ENCODE peak calls at places on chromosomes 3 and 15, in ten cellular contexts. H is astrocyte, U is neural progenitor cell, A is cardiac fibroblast, B is left ventricle myocardium inferior, Z is fibroblast of mammary gland, X is pancreas, N is body of pancreas, P is hepatocyte, G is BJ. V is an unnamed sample.

GRCh38 chr15:38612159-38612863 is 47.7 kb upstream of the RASGRP1 start:
- DNase-seq in H (no peak), U (no peak), A (no peak), B (no peak), Z (no peak), X (no peak), N (no peak), P (no peak), G (no peak), V (no peak)

GRCh38 chr3:113697192-113698090 is 999 bp upstream of the USF3 start:
- DNase-seq in H (no peak), U (peak), A (peak), B (no peak), Z (no peak), X (peak), N (peak), P (peak), G (no peak), V (no peak)

GRCh38 chr3:61066800-61067199 is 184.5 kb downstream of the FHIT start:
- DNase-seq in H (no peak), U (no peak), A (no peak), B (no peak), Z (no peak), X (no peak), N (no peak), P (no peak), G (no peak), V (no peak)

GRCh38 chr3:56422316-56422715 is 46.0 kb downstream of the ERC2 start:
- DNase-seq in H (no peak), U (no peak), A (no peak), B (no peak), Z (no peak), X (no peak), N (no peak), P (no peak), G (no peak), V (no peak)

GRCh38 chr15:73989001-73989798 is 2.9 kb downstream of the STOML1 start:
- DNase-seq in H (peak), U (no peak), A (peak), B (no peak), Z (peak), X (no peak), N (no peak), P (peak), G (no peak), V (no peak)

GRCh38 chr3:170419301-170420087 is 826 bp downstream of the CLDN11 start:
- DNase-seq in H (peak), U (peak), A (peak), B (no peak), Z (peak), X (no peak), N (no peak), P (peak), G (no peak), V (no peak)

GRCh38 chr3:169857811-169858210 is 11.9 kb downstream of the LRRC31 start:
- DNase-seq in H (no peak), U (no peak), A (no peak), B (no peak), Z (no peak), X (no peak), N (no peak), P (no peak), G (no peak), V (no peak)

GRCh38 chr15:71199384-71200351 is 84.4 kb downstream of the THSD4 start:
- DNase-seq in H (peak), U (no peak), A (no peak), B (no peak), Z (no peak), X (no peak), N (no peak), P (no peak), G (no peak), V (no peak)

GRCh38 chr3:29283297-29283681 is 2.4 kb downstream of the RBMS3 start:
- DNase-seq in H (peak), U (no peak), A (no peak), B (no peak), Z (no peak), X (no peak), N (no peak), P (no peak), G (no peak), V (no peak)

GRCh38 chr3:129348734-129349133 is 70.1 kb downstream of the HMCES start:
- DNase-seq in H (no peak), U (no peak), A (no peak), B (no peak), Z (no peak), X (no peak), N (no peak), P (no peak), G (no peak), V (no peak)

GRCh38 chr3:12221663-12222062 is 63.0 kb upstream of the TIMP4 start:
- DNase-seq in H (no peak), U (no peak), A (no peak), B (no peak), Z (no peak), X (no peak), N (no peak), P (peak), G (no peak), V (no peak)

GRCh38 chr3:159418571-159419526 is 569.8 kb upstream of the IL12A start:
- DNase-seq in H (peak), U (no peak), A (peak), B (no peak), Z (peak), X (no peak), N (no peak), P (peak), G (peak), V (no peak)

GRCh38 chr3:146160964-146161724 is at the start of gene PLOD2:
- DNase-seq in H (peak), U (peak), A (peak), B (peak), Z (peak), X (peak), N (peak), P (peak), G (peak), V (peak)

GRCh38 chr15:67782592-67782991 is 42.7 kb upstream of the SKOR1 start:
- DNase-seq in H (no peak), U (peak), A (no peak), B (no peak), Z (no peak), X (no peak), N (no peak), P (no peak), G (no peak), V (no peak)

GRCh38 chr3:53939081-53939582 is 47.5 kb upstream of the SELENOK start:
- DNase-seq in H (no peak), U (peak), A (no peak), B (no peak), Z (no peak), X (no peak), N (no peak), P (no peak), G (no peak), V (no peak)

GRCh38 chr15:83449928-83450501 is 2.9 kb downstream of the SH3GL3 start:
- DNase-seq in H (no peak), U (no peak), A (peak), B (no peak), Z (peak), X (no peak), N (no peak), P (no peak), G (no peak), V (no peak)

GRCh38 chr3:188178293-188178950 is 24.5 kb downstream of the LPP start:
- DNase-seq in H (no peak), U (no peak), A (no peak), B (no peak), Z (no peak), X (no peak), N (no peak), P (no peak), G (no peak), V (no peak)

GRCh38 chr3:69406156-69406555 is 20.3 kb upstream of the FRMD4B start:
- DNase-seq in H (peak), U (no peak), A (peak), B (peak), Z (peak), X (no peak), N (peak), P (no peak), G (no peak), V (peak)

GRCh38 chr3:32569540-32570425 is 875 bp downstream of the DYNC1LI1 start:
- DNase-seq in H (no peak), U (peak), A (peak), B (peak), Z (peak), X (peak), N (peak), P (peak), G (no peak), V (no peak)

GRCh38 chr3:150140614-150141321 is 170.1 kb upstream of the PFN2 start:
- DNase-seq in H (no peak), U (no peak), A (no peak), B (no peak), Z (no peak), X (no peak), N (peak), P (no peak), G (no peak), V (no peak)

GRCh38 chr15:63524316-63525015 is 20.1 kb downstream of the USP3 start:
- DNase-seq in H (no peak), U (no peak), A (no peak), B (no peak), Z (no peak), X (no peak), N (no peak), P (no peak), G (no peak), V (no peak)

GRCh38 chr3:132543016-132543739 is 53.9 kb upstream of the ACKR4 start:
- DNase-seq in H (peak), U (no peak), A (peak), B (no peak), Z (peak), X (no peak), N (no peak), P (peak), G (peak), V (peak)

GRCh38 chr3:153165211-153165815 is 3.3 kb downstream of the RAP2B start:
- DNase-seq in H (no peak), U (no peak), A (peak), B (no peak), Z (peak), X (no peak), N (no peak), P (no peak), G (no peak), V (no peak)

GRCh38 chr15:45377630-45378148 is 655 bp downstream of the GATM start:
- DNase-seq in H (no peak), U (peak), A (no peak), B (peak), Z (no peak), X (peak), N (peak), P (peak), G (no peak), V (no peak)

GRCh38 chr15:70196314-70197291 is 98.9 kb upstream of the TLE3 start:
- DNase-seq in H (peak), U (peak), A (peak), B (no peak), Z (peak), X (peak), N (peak), P (peak), G (peak), V (peak)

GRCh38 chr3:33883538-33884203 is 85.2 kb downstream of the PDCD6IP start:
- DNase-seq in H (no peak), U (peak), A (peak), B (no peak), Z (peak), X (no peak), N (peak), P (peak), G (no peak), V (no peak)

GRCh38 chr15:76328962-76329361 is 7.6 kb upstream of the ISL2 start:
- DNase-seq in H (no peak), U (no peak), A (peak), B (no peak), Z (peak), X (no peak), N (no peak), P (no peak), G (no peak), V (no peak)

GRCh38 chr3:146928421-146929059 is 323.4 kb upstream of the PLSCR5 start:
- DNase-seq in H (no peak), U (no peak), A (no peak), B (no peak), Z (no peak), X (no peak), N (no peak), P (no peak), G (no peak), V (no peak)

GRCh38 chr3:55897573-55898224 is 410.6 kb upstream of the WNT5A start:
- DNase-seq in H (no peak), U (peak), A (no peak), B (no peak), Z (peak), X (no peak), N (peak), P (peak), G (no peak), V (no peak)

GRCh38 chr15:23645379-23646164 is 2.1 kb downstream of the MAGEL2 start:
- DNase-seq in H (no peak), U (peak), A (no peak), B (no peak), Z (no peak), X (no peak), N (peak), P (peak), G (no peak), V (no peak)

GRCh38 chr15:66591322-66591862 is 25.6 kb upstream of the LCTL start:
- DNase-seq in H (no peak), U (no peak), A (no peak), B (no peak), Z (no peak), X (no peak), N (no peak), P (no peak), G (no peak), V (no peak)

GRCh38 chr3:87318609-87319008 is 42.2 kb upstream of the POU1F1 start:
- DNase-seq in H (peak), U (no peak), A (peak), B (no peak), Z (no peak), X (no peak), N (no peak), P (no peak), G (no peak), V (peak)

GRCh38 chr3:154177406-154177805 is 56.2 kb downstream of the ARHGEF26 start:
- DNase-seq in H (no peak), U (peak), A (no peak), B (no peak), Z (no peak), X (no peak), N (no peak), P (no peak), G (no peak), V (no peak)

GRCh38 chr3:9224490-9224889 is 25.0 kb downstream of the SRGAP3 start:
- DNase-seq in H (peak), U (no peak), A (no peak), B (no peak), Z (peak), X (no peak), N (no peak), P (no peak), G (no peak), V (no peak)

GRCh38 chr3:21174461-21174860 is 576.5 kb downstream of the ZNF385D start:
- DNase-seq in H (peak), U (no peak), A (peak), B (no peak), Z (peak), X (no peak), N (no peak), P (no peak), G (peak), V (peak)

GRCh38 chr3:187042874-187043458 is 96.3 kb downstream of the RPL39L start:
- DNase-seq in H (no peak), U (no peak), A (no peak), B (no peak), Z (no peak), X (no peak), N (no peak), P (no peak), G (no peak), V (no peak)

GRCh38 chr15:90580946-90581345 is 51.2 kb downstream of the CRTC3 start:
- DNase-seq in H (no peak), U (no peak), A (no peak), B (no peak), Z (no peak), X (no peak), N (no peak), P (no peak), G (no peak), V (no peak)

DNA sequence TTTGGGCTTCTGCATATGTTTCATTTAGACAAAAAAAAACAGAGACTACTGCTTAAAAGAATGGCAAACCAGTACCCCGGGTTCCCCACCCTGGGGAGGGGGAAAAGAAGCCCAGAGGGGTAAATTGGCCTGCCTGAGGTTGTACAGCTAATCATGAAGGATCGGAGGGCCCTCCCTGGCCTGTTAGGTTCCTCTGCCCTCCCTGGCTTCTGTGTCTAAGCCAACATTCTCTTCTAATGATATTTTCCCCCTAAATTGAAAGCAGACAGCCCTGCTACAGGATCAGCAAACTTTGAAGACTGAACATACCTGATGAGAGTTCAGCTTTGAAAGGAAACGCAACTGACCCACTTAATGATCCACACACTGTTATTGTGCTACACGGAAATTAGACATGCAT is 2.5 kb downstream of the ARHGAP31 start:
- DNase-seq in H (no peak), U (no peak), A (no peak), B (no peak), Z (no peak), X (no peak), N (no peak), P (no peak), G (no peak), V (no peak)
- H3K4me3 ChIP-seq in H (peak), U (no peak), A (peak), B (peak), Z (no peak), X (no peak), N (no peak), P (no peak), G (no peak), V (no peak)

GRCh38 chr15:89419370-89419984 is 76.9 kb downstream of the RHCG start:
- DNase-seq in H (peak), U (peak), A (peak), B (peak), Z (peak), X (peak), N (peak), P (peak), G (no peak), V (no peak)

GRCh38 chr15:89413877-89414276 is 79.3 kb upstream of the POLG start:
- DNase-seq in H (no peak), U (no peak), A (no peak), B (no peak), Z (no peak), X (no peak), N (no peak), P (no peak), G (no peak), V (no peak)

GRCh38 chr15:89414571-89414970 is 79.9 kb upstream of the POLG start:
- DNase-seq in H (no peak), U (no peak), A (no peak), B (no peak), Z (no peak), X (no peak), N (no peak), P (no peak), G (no peak), V (no peak)

GRCh38 chr15:89416339-89417183 is 79.8 kb downstream of the RHCG start:
- DNase-seq in H (peak), U (peak), A (peak), B (no peak), Z (peak), X (peak), N (peak), P (peak), G (no peak), V (no peak)

GRCh38 chr15:89417206-89417725 is 79.1 kb downstream of the RHCG start:
- DNase-seq in H (no peak), U (no peak), A (no peak), B (no peak), Z (no peak), X (no peak), N (no peak), P (no peak), G (no peak), V (no peak)
- TF ChIP-seq CTCF in H (no peak), U (no peak), A (no peak), B (no peak), Z (no peak), X (no peak), N (no peak), P (no peak), G (no peak), V (no peak)

GRCh38 chr3:30609930-30610701 is 3.7 kb downstream of the TGFBR2 start:
- DNase-seq in H (no peak), U (no peak), A (no peak), B (no peak), Z (no peak), X (no peak), N (no peak), P (no peak), G (no peak), V (no peak)
- H3K4me3 ChIP-seq in H (no peak), U (no peak), A (peak), B (peak), Z (peak), X (no peak), N (no peak), P (no peak), G (no peak), V (no peak)

GRCh38 chr3:107740992-107741896 is 218.5 kb downstream of the BBX start:
- DNase-seq in H (no peak), U (no peak), A (peak), B (no peak), Z (peak), X (no peak), N (no peak), P (no peak), G (no peak), V (no peak)
- TF ChIP-seq CTCF in H (peak), U (peak), A (peak), B (peak), Z (peak), X (peak), N (peak), P (peak), G (peak), V (peak)

DNA sequence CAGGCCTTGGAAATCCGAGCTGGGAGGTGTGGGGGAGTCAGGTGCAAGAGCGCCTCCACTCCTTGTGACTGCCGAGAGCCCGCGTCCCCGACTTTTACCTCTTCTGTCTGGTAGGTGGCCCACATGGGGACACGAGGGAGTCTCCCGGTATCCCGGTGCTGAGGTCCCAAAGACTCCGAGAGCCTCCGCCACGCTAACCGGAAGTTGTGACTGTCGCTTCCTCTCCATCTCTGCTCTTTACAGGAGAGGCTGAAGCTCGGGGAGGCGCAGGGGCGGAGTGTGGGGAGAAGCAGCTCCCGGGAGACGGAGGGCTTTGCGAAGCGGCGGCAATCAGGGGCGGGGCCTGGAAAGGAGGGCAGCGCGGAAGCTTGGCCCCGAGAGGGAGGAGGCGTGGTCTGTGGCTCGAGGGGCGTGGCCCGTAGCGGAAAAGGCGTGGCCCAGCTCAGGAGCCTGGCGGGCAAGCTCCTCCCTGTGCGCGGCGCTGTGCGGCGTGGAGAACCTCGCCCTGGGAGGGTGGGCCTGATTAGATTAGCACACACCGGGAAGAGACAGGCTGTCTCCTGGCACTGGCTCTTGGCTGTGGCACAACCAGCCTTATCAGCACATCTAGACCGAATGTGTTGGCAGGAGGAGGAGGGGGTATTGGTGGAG is 143.9 kb downstream of the GABRB3 start:
- DNase-seq in H (peak), U (peak), A (no peak), B (peak), Z (peak), X (peak), N (peak), P (peak), G (no peak), V (no peak)
- H3K4me3 ChIP-seq in H (peak), U (no peak), A (no peak), B (peak), Z (peak), X (no peak), N (no peak), P (no peak), G (peak), V (no peak)

DNA sequence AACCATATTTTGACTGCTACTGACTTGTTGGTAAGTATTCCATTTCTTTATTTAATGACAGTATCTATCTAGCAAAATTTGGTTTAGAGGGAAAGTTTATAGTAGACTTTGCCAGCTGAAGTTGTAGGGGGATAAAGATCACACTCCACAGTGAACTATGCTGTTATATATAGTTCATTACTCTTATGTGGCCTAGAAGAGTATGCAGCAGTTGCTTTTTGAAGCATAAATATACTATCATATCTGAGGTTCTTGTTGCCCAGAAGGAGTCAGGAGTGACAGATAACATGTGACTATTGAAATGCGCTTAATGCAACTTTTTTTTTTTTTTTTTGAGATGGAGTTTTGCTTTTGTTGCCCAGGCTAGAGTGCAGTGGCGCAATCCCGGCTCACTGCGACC is 25.6 kb upstream of the MCF2L2 start:
- DNase-seq in H (no peak), U (no peak), A (no peak), B (no peak), Z (no peak), X (no peak), N (no peak), P (no peak), G (no peak), V (no peak)
- TF ChIP-seq CTCF in H (no peak), U (no peak), A (no peak), B (no peak), Z (no peak), X (no peak), N (no peak), P (no peak), G (no peak), V (no peak)